ENCODE peak calls at places on chromosomes 6 and 20, in ten cellular contexts. F, Z, T, O, Y, N, S, E, H and U are unnamed samples.
A peak's percentile ranks its signal among the peaks of the same experiment; 100 is the strongest.

GRCh38 chr6:152122434-152122833 is 315.0 kb downstream of the ESR1 start:
- DNase-seq in N (no peak), S (no peak), O (no peak), T (no peak), F (no peak), H (no peak), Y (no peak), E (no peak), Z (no peak), U (no peak)

GRCh38 chr6:158667360-158667981 is 17.6 kb downstream of the SYTL3 start:
- DNase-seq in O (no peak), S (no peak), E (no peak), T (no peak), N (no peak), F (no peak), Z (no peak), H (no peak), Y (no peak), U (no peak)

GRCh38 chr6:139530551-139530950 is 156.1 kb upstream of the CITED2 start:
- DNase-seq in N (no peak), S (no peak), E (no peak), Y (no peak), H (no peak), T (no peak), F (no peak), O (no peak), Z (no peak), U (no peak)

GRCh38 chr20:38843346-38843745 is 37.8 kb downstream of the PPP1R16B start:
- DNase-seq in Y (no peak), F (no peak), N (no peak), E (no peak), O (no peak), S (no peak), Z (no peak), H (no peak), T (no peak), U (no peak)

GRCh38 chr6:87718662-87719433 is 16.8 kb upstream of the AKIRIN2 start:
- DNase-seq in H (no peak), F (no peak), N (no peak), Y (no peak), T (no peak), E (no peak), Z (no peak), S (no peak), O (no peak), U (no peak)

GRCh38 chr6:33118525-33119123 is 42.8 kb downstream of the HLA-DPB1 start:
- DNase-seq in F (no peak), N (no peak), E (no peak), O (no peak), S (no peak), H (no peak), Z (peak; percentile 48), T (peak; percentile 68), Y (peak; percentile 7), U (peak; percentile 54)

GRCh38 chr20:61170521-61170920 is 81.5 kb upstream of the CDH4 start:
- DNase-seq in T (no peak), O (no peak), F (no peak), H (no peak), S (no peak), Z (no peak), Y (no peak), N (no peak), E (no peak), U (no peak)

GRCh38 chr20:49674383-49675352 is 39.0 kb downstream of the B4GALT5 start:
- DNase-seq in N (no peak), T (no peak), F (no peak), Z (peak; percentile 66), H (no peak), O (no peak), Y (no peak), E (no peak), S (no peak), U (no peak)

DNA sequence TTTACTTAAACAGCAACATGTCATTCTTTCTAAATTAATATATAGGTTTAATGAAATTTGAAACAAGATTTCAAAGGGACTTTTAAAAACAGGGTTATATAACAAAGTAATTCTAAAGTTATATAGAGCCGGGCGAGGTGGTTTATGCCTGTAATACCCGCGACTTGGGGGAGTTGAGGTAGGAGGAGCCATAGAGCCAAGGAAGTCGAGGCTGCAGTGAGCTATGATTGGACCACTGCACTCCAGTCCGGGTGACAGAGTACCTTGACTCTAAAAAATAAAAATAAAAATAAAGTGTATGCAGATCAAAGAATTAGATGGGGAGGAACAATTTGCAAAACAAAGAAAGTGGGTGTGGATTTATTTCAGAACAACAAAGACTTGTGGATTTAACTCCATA is 151.1 kb upstream of the GLP1R start:
- DNase-seq in O (no peak), Z (no peak), E (no peak), N (no peak), H (no peak), F (no peak), T (no peak), S (no peak), Y (no peak), U (no peak)
- TF ChIP-seq CTCF in O (no peak), Z (no peak), E (no peak), N (no peak), H (no peak), F (no peak), T (no peak), S (no peak), Y (no peak), U (no peak)

GRCh38 chr20:10962937-10963336 is 289.1 kb upstream of the JAG1 start:
- DNase-seq in F (no peak), E (no peak), O (no peak), Z (no peak), N (no peak), Y (no peak), T (no peak), H (no peak), S (no peak), U (no peak)

GRCh38 chr20:10958279-10958678 is 284.5 kb upstream of the JAG1 start:
- DNase-seq in Y (no peak), S (no peak), T (no peak), F (no peak), O (no peak), Z (no peak), H (no peak), E (no peak), N (no peak), U (no peak)

GRCh38 chr20:10960416-10960815 is 286.6 kb upstream of the JAG1 start:
- DNase-seq in H (no peak), Y (no peak), Z (no peak), F (no peak), N (no peak), E (no peak), O (no peak), S (no peak), T (no peak), U (no peak)

GRCh38 chr20:10963717-10964266 is 290.0 kb upstream of the JAG1 start:
- DNase-seq in Y (no peak), F (no peak), T (no peak), N (no peak), H (no peak), O (no peak), Z (no peak), S (no peak), E (no peak), U (no peak)

GRCh38 chr20:10961651-10962288 is 288.0 kb upstream of the JAG1 start:
- DNase-seq in Z (peak; percentile 48), F (no peak), E (no peak), T (no peak), S (no peak), N (no peak), Y (no peak), H (no peak), O (no peak), U (no peak)
- TF ChIP-seq CTCF in Z (no peak), F (no peak), E (no peak), T (no peak), S (no peak), N (no peak), Y (no peak), H (no peak), O (no peak), U (no peak)

DNA sequence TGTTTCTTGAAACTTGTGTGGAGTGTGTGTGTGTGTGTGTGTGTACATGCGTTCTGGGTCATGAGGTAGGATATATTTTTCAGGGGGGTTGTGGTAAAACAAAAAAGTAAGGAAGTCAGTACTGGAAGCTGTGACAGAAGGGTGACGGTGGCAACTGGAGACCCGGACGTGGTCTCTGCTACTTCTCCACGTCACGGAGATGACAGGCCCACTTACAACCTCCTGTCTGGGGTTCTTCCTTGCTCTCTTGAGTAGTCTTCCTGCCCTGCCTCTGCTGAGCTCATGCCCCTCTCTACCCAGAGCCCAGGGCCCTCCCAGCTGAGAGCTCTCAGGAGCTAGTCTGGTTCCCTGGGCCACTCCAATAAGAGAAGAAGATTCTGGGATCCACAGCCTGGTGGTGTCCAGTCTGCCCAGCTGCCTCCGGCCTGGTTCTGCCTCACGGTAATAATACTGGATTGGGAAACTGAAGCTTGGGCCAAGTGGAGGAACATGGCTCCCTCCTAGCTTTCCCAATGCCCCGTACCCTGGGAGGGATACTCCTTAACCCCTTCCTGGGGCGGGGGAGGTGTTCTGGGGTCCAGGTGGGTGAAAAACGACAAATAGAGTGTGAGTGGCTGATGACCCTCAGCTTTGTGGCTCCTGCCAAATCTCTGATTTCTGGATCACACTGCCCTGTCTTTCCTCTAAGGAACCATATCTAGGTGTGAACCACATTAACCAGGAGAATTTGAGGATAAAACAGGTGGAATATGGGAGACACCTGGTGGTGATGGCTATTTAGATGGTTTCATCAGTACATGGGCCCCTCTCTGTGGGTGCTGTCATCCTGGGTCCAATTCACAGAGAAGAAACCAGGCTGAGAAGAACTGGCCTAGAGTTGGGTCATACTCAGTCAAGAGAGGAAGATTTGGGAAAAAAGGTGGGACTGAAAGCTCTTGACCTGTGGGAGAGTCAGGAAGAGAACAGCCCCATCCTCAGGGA is 27.2 kb downstream of the VEGFA start:
- DNase-seq in O (no peak), T (no peak), Z (no peak), Y (no peak), F (no peak), N (no peak), H (no peak), E (peak; percentile 35), S (no peak), U (no peak)
- TF ChIP-seq CTCF in O (no peak), T (no peak), Z (no peak), Y (no peak), F (no peak), N (no peak), H (no peak), E (no peak), S (no peak), U (no peak)

GRCh38 chr6:90347411-90347841 is 50.8 kb upstream of the BACH2 start:
- DNase-seq in T (no peak), E (no peak), Z (no peak), F (no peak), H (no peak), N (no peak), O (no peak), S (no peak), Y (no peak), U (no peak)

GRCh38 chr6:90338409-90338808 is 41.8 kb upstream of the BACH2 start:
- DNase-seq in Z (no peak), Y (no peak), S (no peak), E (no peak), O (no peak), T (no peak), F (no peak), N (no peak), H (no peak), U (no peak)

GRCh38 chr6:90346729-90347128 is 50.1 kb upstream of the BACH2 start:
- DNase-seq in Y (no peak), S (no peak), H (no peak), F (no peak), O (no peak), E (no peak), T (no peak), Z (no peak), N (no peak), U (no peak)

DNA sequence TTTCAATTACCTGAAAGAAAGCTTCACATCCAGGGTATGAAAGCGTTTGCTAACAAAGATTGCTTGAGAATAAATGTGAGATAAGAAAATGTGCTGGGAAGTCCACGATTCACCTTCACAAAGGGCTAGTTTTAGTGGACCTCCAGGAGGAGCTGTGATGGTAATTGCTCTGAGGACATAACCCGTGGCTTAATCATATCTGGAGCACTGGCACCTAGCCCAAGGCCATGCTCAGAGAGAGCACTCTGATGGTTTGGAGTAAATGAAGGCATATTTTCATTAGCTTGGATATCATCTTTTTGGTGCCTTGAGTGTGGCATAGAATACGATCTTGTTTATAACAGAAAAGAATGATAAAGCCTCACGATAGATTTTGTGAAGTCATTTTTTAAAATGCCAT is 46.9 kb upstream of the BACH2 start:
- DNase-seq in H (no peak), T (no peak), E (no peak), O (no peak), F (peak; percentile 77), N (no peak), Y (no peak), S (no peak), Z (peak; percentile 15), U (no peak)
- TF ChIP-seq CTCF in H (no peak), T (no peak), E (no peak), O (no peak), F (no peak), N (no peak), Y (no peak), S (no peak), Z (no peak), U (no peak)